ENCODE peak calls at places on chromosomes 11 and 22, in ten cellular contexts. T is activated CD4-positive, alpha-beta T cell treated with anti-CD3 and anti-CD28 coated beads for 4 hours; H is left ventricle myocardium inferior; N is caudate nucleus; M is HCEC 1CT; C is anterior cingulate cortex; X is foreskin fibroblast; R is stimulated activated CD4-positive, alpha-beta T cell treated with anti-CD3 and anti-CD28 coated beads, TNF-alpha, amount 100 ng/mL, for 24 hours; P is heart right ventricle; A is PC-3. Q is an unnamed sample.

GRCh38 chr11:131065435-131066295 is 149.4 kb upstream of the SNX19 start:
- DNase-seq in H (no peak), T (no peak), R (no peak), X (no peak), N (no peak), P (no peak), A (no peak), M (no peak), C (no peak), Q (no peak)

GRCh38 chr11:77411238-77411637 is 62.7 kb downstream of the PAK1 start:
- DNase-seq in R (no peak), X (no peak), M (peak; percentile 30), A (no peak), H (peak; percentile 19), N (peak; percentile 35), C (no peak), T (peak; percentile 7), P (peak; percentile 6), Q (no peak)

GRCh38 chr22:30182365-30182764 is 64.2 kb downstream of the LIF start:
- DNase-seq in H (no peak), M (no peak), P (no peak), T (no peak), N (no peak), X (no peak), C (no peak), A (no peak), R (no peak), Q (no peak)

GRCh38 chr11:70783821-70784220 is 385.5 kb downstream of the CTTN start:
- DNase-seq in N (no peak), M (no peak), R (no peak), C (no peak), H (no peak), P (no peak), A (no peak), T (no peak), X (no peak), Q (no peak)

GRCh38 chr11:85238907-85239306 is 388.2 kb downstream of the DLG2 start:
- DNase-seq in X (no peak), P (no peak), R (no peak), M (no peak), N (no peak), H (no peak), T (no peak), A (no peak), C (no peak), Q (no peak)

GRCh38 chr22:24327827-24328226 is 57.2 kb downstream of the SPECC1L start:
- DNase-seq in T (no peak), A (no peak), N (no peak), R (no peak), C (no peak), X (no peak), H (no peak), P (no peak), M (no peak), Q (no peak)

GRCh38 chr11:17388609-17389204 is at the start of gene KCNJ11:
- DNase-seq in C (peak; percentile 33), A (no peak), N (peak; percentile 75), X (no peak), P (no peak), M (no peak), H (no peak), T (no peak), R (no peak), Q (no peak)

GRCh38 chr11:85685131-85685819 is 720 bp downstream of the CCDC89 start:
- DNase-seq in X (peak; percentile 30), A (no peak), H (no peak), M (peak; percentile 40), P (peak; percentile 16), C (peak; percentile 6), T (no peak), N (peak; percentile 32), R (no peak), Q (peak; percentile 36)

GRCh38 chr22:48558606-48559402 is 1268.9 kb downstream of the BRD1 start:
- DNase-seq in R (no peak), A (no peak), P (no peak), T (no peak), X (no peak), H (no peak), N (no peak), C (no peak), M (no peak), Q (no peak)

GRCh38 chr11:115535781-115536180 is 31.6 kb upstream of the CADM1 start:
- DNase-seq in T (no peak), N (no peak), A (no peak), H (no peak), R (no peak), C (no peak), P (no peak), X (no peak), M (no peak), Q (no peak)

GRCh38 chr11:72225411-72225951 is 914 bp downstream of the INPPL1 start:
- DNase-seq in C (no peak), N (no peak), P (peak; percentile 4), R (no peak), T (peak; percentile 35), A (peak; percentile 31), M (no peak), X (no peak), H (no peak), Q (no peak)

GRCh38 chr11:65150513-65151271 is 16.4 kb upstream of the SYVN1 start:
- DNase-seq in A (peak; percentile 98), C (peak; percentile 42), P (peak; percentile 75), X (peak; percentile 83), M (peak; percentile 58), H (peak; percentile 83), N (peak; percentile 77), R (no peak), T (no peak), Q (peak; percentile 47)

GRCh38 chr11:103609117-103610066 is 427.0 kb upstream of the DDI1 start:
- DNase-seq in X (peak; percentile 93), H (no peak), T (no peak), N (no peak), A (peak; percentile 97), R (no peak), C (no peak), M (peak; percentile 95), P (no peak), Q (peak; percentile 95)

GRCh38 chr11:117180020-117180419 is 1.5 kb downstream of the SIDT2 start:
- DNase-seq in C (no peak), P (no peak), A (no peak), X (no peak), M (no peak), H (no peak), T (no peak), R (no peak), N (no peak), Q (no peak)

GRCh38 chr22:18000441-18001039 is 23.8 kb downstream of the MICAL3 start:
- DNase-seq in R (no peak), P (no peak), N (no peak), X (no peak), A (peak; percentile 9), C (no peak), M (no peak), T (peak; percentile 40), H (no peak), Q (no peak)

GRCh38 chr22:46004105-46004866 is 27.3 kb upstream of the WNT7B start:
- DNase-seq in C (no peak), X (no peak), R (no peak), N (no peak), P (no peak), T (no peak), H (peak; percentile 18), A (no peak), M (no peak), Q (no peak)

GRCh38 chr11:108112059-108112458 is 9.3 kb upstream of the ACAT1 start:
- DNase-seq in A (peak; percentile 10), M (no peak), T (no peak), X (peak; percentile 28), P (no peak), H (no peak), C (no peak), N (no peak), R (no peak), Q (no peak)

GRCh38 chr11:6468712-6469495 is 4.8 kb downstream of the TRIM3 start:
- DNase-seq in T (no peak), H (peak; percentile 91), N (peak; percentile 76), R (no peak), M (peak; percentile 31), A (peak; percentile 31), C (peak; percentile 82), X (peak; percentile 48), P (peak; percentile 95), Q (peak; percentile 68)

GRCh38 chr11:2582958-2583604 is 116.7 kb downstream of the KCNQ1OT1 start:
- DNase-seq in T (no peak), P (peak; percentile 2), H (peak; percentile 9), X (no peak), N (no peak), C (no peak), R (no peak), A (no peak), M (no peak), Q (no peak)

GRCh38 chr11:1919428-1920127 is at the start of gene TNNT3:
- DNase-seq in C (no peak), N (no peak), T (no peak), X (no peak), M (no peak), R (no peak), A (no peak), H (no peak), P (peak; percentile 59), Q (no peak)

GRCh38 chr22:48860557-48860956 is 967.1 kb downstream of the BRD1 start:
- DNase-seq in A (no peak), H (no peak), X (no peak), C (no peak), T (no peak), P (no peak), M (no peak), R (no peak), N (no peak), Q (no peak)

GRCh38 chr11:121467965-121468364 is 15.2 kb upstream of the SORL1-AS1 start:
- DNase-seq in M (no peak), P (no peak), A (no peak), T (peak; percentile 89), H (no peak), C (peak; percentile 36), N (no peak), R (peak; percentile 74), X (no peak), Q (no peak)

GRCh38 chr11:79119491-79120284 is 321.1 kb downstream of the TENM4 start:
- DNase-seq in P (no peak), X (no peak), A (no peak), H (no peak), M (no peak), N (peak; percentile 56), C (peak; percentile 55), R (no peak), T (no peak), Q (no peak)

GRCh38 chr11:16154715-16155396 is 201.5 kb downstream of the SOX6 start:
- DNase-seq in M (no peak), R (no peak), X (no peak), A (peak; percentile 57), C (no peak), N (no peak), T (no peak), H (no peak), P (no peak), Q (no peak)

GRCh38 chr11:111983187-111983986 is 41.8 kb upstream of the DLAT start:
- DNase-seq in R (no peak), M (peak; percentile 38), P (no peak), T (no peak), X (no peak), N (peak; percentile 40), C (peak; percentile 49), H (no peak), A (peak; percentile 63), Q (no peak)

GRCh38 chr11:69430566-69430965 is 50.9 kb upstream of the LINC01488 start:
- DNase-seq in N (no peak), A (no peak), X (no peak), R (no peak), H (no peak), M (no peak), P (no peak), T (no peak), C (no peak), Q (no peak)

GRCh38 chr11:64013141-64013896 is 22.4 kb upstream of the FLRT1 start:
- DNase-seq in R (no peak), N (no peak), P (no peak), C (no peak), T (no peak), M (no peak), H (no peak), X (no peak), A (no peak), Q (no peak)

GRCh38 chr11:19344661-19345518 is 104.1 kb upstream of the E2F8 start:
- DNase-seq in C (peak; percentile 86), T (no peak), N (peak; percentile 80), X (peak; percentile 56), P (peak; percentile 34), H (peak; percentile 42), M (peak; percentile 46), A (peak; percentile 84), R (no peak), Q (no peak)